ENCODE peak calls at places on chromosomes 16 and 17, in five cellular contexts. C, Y, W, I and X are unnamed samples.

GRCh38 chr16:68711421-68712139 is 25.5 kb upstream of the CDH1 start:
- DNase-seq in C (no peak), Y (no peak), W (no peak), I (no peak), X (no peak)

GRCh38 chr16:85633888-85634287 is 20.8 kb downstream of the GSE1 start:
- DNase-seq in C (no peak), Y (no peak), W (no peak), I (no peak), X (no peak)

GRCh38 chr16:71255721-71256120 is 25.2 kb upstream of the HYDIN start:
- DNase-seq in C (no peak), Y (no peak), W (no peak), I (no peak), X (no peak)

GRCh38 chr16:10992797-10993196 is 48.4 kb downstream of the CLEC16A start:
- DNase-seq in C (no peak), Y (no peak), W (no peak), I (no peak), X (no peak)

GRCh38 chr16:57867000-57867561 is 64.8 kb upstream of the KIFC3 start:
- DNase-seq in C (no peak), Y (no peak), W (no peak), I (no peak), X (no peak)

GRCh38 chr16:65782537-65783290 is 583.8 kb upstream of the CDH5 start:
- DNase-seq in C (no peak), Y (no peak), W (no peak), I (no peak), X (no peak)

GRCh38 chr17:78535285-78536197 is 41.7 kb downstream of the DNAH17 start:
- DNase-seq in C (no peak), Y (no peak), W (no peak), I (no peak), X (no peak)

GRCh38 chr16:79170565-79171242 is 429.8 kb downstream of the MAF start:
- DNase-seq in C (no peak), Y (no peak), W (no peak), I (no peak), X (no peak)

GRCh38 chr16:56866955-56867830 is 2.2 kb downstream of the SLC12A3 start:
- DNase-seq in C (no peak), Y (no peak), W (peak; percentile 70), I (no peak), X (peak; percentile 60)

GRCh38 chr17:19457830-19458271 is 46.8 kb downstream of the RNF112 start:
- DNase-seq in C (no peak), Y (peak; percentile 50), W (no peak), I (no peak), X (no peak)

GRCh38 chr17:67800495-67800928 is 24.8 kb upstream of the BPTF start:
- DNase-seq in C (peak; percentile 59), Y (peak; percentile 48), W (peak; percentile 83), I (peak; percentile 59), X (peak; percentile 82)

GRCh38 chr16:70290949-70291519 is 1.7 kb upstream of the AARS1 start:
- DNase-seq in C (no peak), Y (no peak), W (no peak), I (no peak), X (no peak)

GRCh38 chr16:67204076-67204475 is 5.1 kb downstream of the ELMO3 start:
- DNase-seq in C (no peak), Y (no peak), W (no peak), I (no peak), X (no peak)

GRCh38 chr17:73474370-73474988 is 162.7 kb upstream of the CDC42EP4 start:
- DNase-seq in C (no peak), Y (no peak), W (peak; percentile 9), I (no peak), X (peak; percentile 46)

GRCh38 chr17:31654936-31655335 is 204.1 kb downstream of the COPRS start:
- DNase-seq in C (no peak), Y (no peak), W (no peak), I (no peak), X (no peak)

GRCh38 chr17:78488867-78489634 is 88.1 kb downstream of the DNAH17 start:
- DNase-seq in C (no peak), Y (no peak), W (no peak), I (no peak), X (no peak)

GRCh38 chr17:40541873-40542561 is 23.3 kb downstream of the CCR7 start:
- DNase-seq in C (no peak), Y (no peak), W (no peak), I (no peak), X (no peak)

GRCh38 chr17:5826384-5826783 is 242.1 kb upstream of the NLRP1 start:
- DNase-seq in C (no peak), Y (no peak), W (no peak), I (no peak), X (no peak)

GRCh38 chr16:29025218-29025617 is 40.4 kb downstream of the LAT start:
- DNase-seq in C (no peak), Y (no peak), W (no peak), I (no peak), X (no peak)

GRCh38 chr17:10798332-10798749 is 5.6 kb downstream of the TMEM238L start:
- DNase-seq in C (no peak), Y (no peak), W (no peak), I (no peak), X (no peak)

GRCh38 chr16:50153648-50154368 is 702 bp downstream of the TENT4B start:
- DNase-seq in C (no peak), Y (no peak), W (no peak), I (no peak), X (peak; percentile 30)

GRCh38 chr16:62883526-62883925 is 847.3 kb upstream of the CDH8 start:
- DNase-seq in C (no peak), Y (no peak), W (no peak), I (no peak), X (no peak)

GRCh38 chr17:78557598-78558039 is 19.6 kb downstream of the DNAH17 start:
- DNase-seq in C (no peak), Y (no peak), W (no peak), I (no peak), X (no peak)

GRCh38 chr17:15279011-15279477 is 13.9 kb upstream of the PMP22 start:
- DNase-seq in C (no peak), Y (no peak), W (no peak), I (no peak), X (no peak)

GRCh38 chr17:2595200-2595599 is 1.7 kb downstream of the PAFAH1B1 start:
- DNase-seq in C (no peak), Y (no peak), W (no peak), I (no peak), X (no peak)

GRCh38 chr17:55295411-55296170 is 30.8 kb downstream of the HLF start:
- DNase-seq in C (peak; percentile 31), Y (peak; percentile 44), W (peak; percentile 77), I (no peak), X (peak; percentile 80)

GRCh38 chr16:11682655-11683096 is 14.4 kb downstream of the SNN start:
- DNase-seq in C (no peak), Y (no peak), W (no peak), I (no peak), X (no peak)

GRCh38 chr17:80780381-80781187 is 211.1 kb upstream of the CHMP6 start:
- DNase-seq in C (no peak), Y (no peak), W (no peak), I (peak; percentile 61), X (no peak)

GRCh38 chr16:57041182-57042156 is 50.9 kb upstream of the CPNE2 start:
- DNase-seq in C (no peak), Y (no peak), W (no peak), I (peak; percentile 79), X (no peak)

GRCh38 chr17:49193513-49194296 is 16.7 kb downstream of the GNGT2 start:
- DNase-seq in C (no peak), Y (no peak), W (no peak), I (peak; percentile 98), X (peak; percentile 61)

GRCh38 chr17:28497931-28498330 is 8.2 kb upstream of the FOXN1 start:
- DNase-seq in C (no peak), Y (no peak), W (no peak), I (no peak), X (no peak)

GRCh38 chr17:8799851-8800212 is 667 bp upstream of the MFSD6L start:
- DNase-seq in C (no peak), Y (no peak), W (no peak), I (no peak), X (no peak)

GRCh38 chr16:30061195-30061554 is 4.4 kb upstream of the ALDOA start:
- DNase-seq in C (no peak), Y (no peak), W (no peak), I (no peak), X (no peak)

GRCh38 chr17:82440377-82440981 is 10.1 kb downstream of the CYBC1 start:
- DNase-seq in C (no peak), Y (no peak), W (no peak), I (no peak), X (no peak)

GRCh38 chr17:43979011-43979410 is 25.3 kb upstream of the PYY start:
- DNase-seq in C (no peak), Y (no peak), W (no peak), I (no peak), X (no peak)
- TF ChIP-seq SUZ12 in C (no peak), Y (no peak), W (no peak), I (no peak), X (no peak)

DNA sequence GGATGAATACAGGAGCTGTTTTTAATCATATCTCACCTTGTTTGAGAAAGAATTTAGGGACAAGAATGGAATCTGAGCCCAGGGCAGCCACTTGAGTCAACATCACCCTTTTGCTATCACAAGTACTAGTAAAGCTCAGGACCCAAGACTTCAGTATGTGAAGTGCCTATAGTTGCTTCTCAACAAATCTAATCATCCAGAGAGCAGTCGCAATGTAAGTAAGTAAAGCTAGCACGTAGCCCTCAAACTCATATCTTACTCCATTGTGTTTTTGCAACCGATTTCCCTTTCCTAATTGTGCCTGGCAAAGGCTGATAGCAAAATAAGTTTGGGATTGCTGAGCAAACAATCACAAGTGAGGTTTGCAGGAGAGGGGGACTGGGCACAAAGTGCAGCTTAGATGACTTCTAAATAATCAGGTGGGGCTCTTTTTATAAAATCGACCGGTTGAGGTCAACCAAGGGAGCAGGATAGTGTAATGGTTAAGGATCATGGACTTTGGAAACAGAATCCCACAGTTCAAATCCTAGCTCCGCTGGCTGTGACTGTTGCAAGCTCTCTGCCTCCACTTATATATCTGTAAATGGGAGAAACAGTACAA is 13.0 kb downstream of the TOB1 start:
- DNase-seq in C (no peak), Y (no peak), W (peak; percentile 74), I (no peak), X (no peak)
- TF ChIP-seq SUZ12 in C (no peak), Y (no peak), W (no peak), I (no peak), X (no peak)

GRCh38 chr16:31880322-31880979 is 6.8 kb downstream of the ZNF267 start:
- DNase-seq in C (no peak), Y (no peak), W (no peak), I (peak; percentile 38), X (no peak)
- TF ChIP-seq SUZ12 in C (no peak), Y (no peak), W (no peak), I (no peak), X (no peak)

GRCh38 chr16:1055557-1055924 is 17.0 kb upstream of the SSTR5 start:
- DNase-seq in C (no peak), Y (no peak), W (no peak), I (no peak), X (no peak)
- TF ChIP-seq SUZ12 in C (no peak), Y (no peak), W (no peak), I (no peak), X (no peak)